ENCODE peak calls at places on chromosomes 3 and 15, in eight cellular contexts. O is IMR-90, G is heart left ventricle, K is right lobe of liver, D is body of pancreas, H is HepG2, E is upper lobe of left lung, T is A549. C is an unnamed sample. For H3K4me1, the result is how much of the 10 kb centered on the place peaks cover.

GRCh38 chr15:35723120-35723707 is 177.2 kb upstream of the DPH6 start:
- ATAC-seq in D (no peak), E (no peak), T (no peak), H (no peak), K (no peak), O (no peak), G (no peak), C (no peak)

GRCh38 chr3:31285808-31286486 is 246.8 kb upstream of the STT3B start:
- ATAC-seq in T (no peak), D (no peak), K (peak), H (peak), E (no peak), O (no peak), G (no peak), C (no peak)

GRCh38 chr3:187943677-187944390 is 198.6 kb upstream of the BCL6 start:
- ATAC-seq in O (peak), D (no peak), T (peak), K (no peak), H (peak), E (peak), G (no peak), C (no peak)

GRCh38 chr15:76140069-76140454 is 80.3 kb downstream of the TMEM266 start:
- ATAC-seq in O (no peak), H (no peak), G (peak), K (peak), T (no peak), D (peak), E (peak), C (no peak)

GRCh38 chr15:48062476-48062875 is 58.3 kb upstream of the SLC24A5 start:
- ATAC-seq in D (no peak), T (no peak), E (no peak), H (no peak), G (no peak), K (no peak), O (peak), C (no peak)

GRCh38 chr15:79903137-79903536 is 6.3 kb upstream of the MTHFS start:
- ATAC-seq in O (no peak), T (no peak), K (no peak), G (no peak), H (no peak), D (no peak), E (no peak), C (no peak)

GRCh38 chr15:38652183-38652794 is 87.7 kb upstream of the RASGRP1 start:
- ATAC-seq in T (no peak), H (no peak), O (no peak), E (no peak), K (no peak), D (no peak), G (no peak), C (no peak)

GRCh38 chr3:18623220-18623619 is 198.1 kb upstream of the SATB1 start:
- ATAC-seq in G (no peak), T (no peak), H (no peak), D (no peak), O (no peak), K (no peak), E (no peak), C (no peak)

DNA sequence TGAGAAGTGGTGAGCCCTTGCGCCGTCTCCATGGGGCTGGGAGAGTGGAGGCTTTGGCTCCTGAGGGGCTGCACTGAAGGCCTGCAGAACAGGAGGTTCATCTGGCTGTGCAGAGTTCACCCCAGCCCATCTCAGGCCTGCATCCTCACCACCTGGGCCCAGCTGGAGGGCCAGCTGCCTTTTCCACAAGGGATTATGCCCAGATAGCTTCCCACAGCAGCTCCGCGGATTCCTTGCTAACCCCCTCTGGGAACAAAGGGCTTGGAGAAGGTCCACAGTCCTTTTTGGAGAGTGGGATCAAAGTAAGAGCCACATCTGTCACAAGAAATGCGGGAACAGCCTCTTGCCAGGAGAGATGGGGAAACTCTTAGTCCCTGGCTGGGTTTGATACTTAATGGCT is 164.6 kb upstream of the RGMA start:
- ATAC-seq in E (no peak), K (no peak), H (no peak), O (no peak), D (no peak), T (no peak), G (peak), C (no peak)
- H3K4me1 ChIP-seq in E (under half), K (under half), H (under half), O (under half), D (under half), T (under half), G (under half), C (under half)

GRCh38 chr3:8501388-8502131 is at the start of gene LMCD1:
- ATAC-seq in K (peak), E (peak), O (peak), T (peak), H (peak), G (peak), D (peak), C (peak)
- TF ChIP-seq POLR2A in K (peak), E (peak), O (peak), T (peak), H (peak), G (no peak), D (peak), C (peak)

GRCh38 chr3:45980819-45981218 is 14.8 kb downstream of the FYCO1 start:
- ATAC-seq in G (no peak), E (no peak), K (no peak), D (no peak), T (no peak), H (no peak), O (peak), C (no peak)
- H3K4me1 ChIP-seq in G (under half), E (under half), K (under half), D (under half), T (under half), H (under half), O (under half), C (under half)

DNA sequence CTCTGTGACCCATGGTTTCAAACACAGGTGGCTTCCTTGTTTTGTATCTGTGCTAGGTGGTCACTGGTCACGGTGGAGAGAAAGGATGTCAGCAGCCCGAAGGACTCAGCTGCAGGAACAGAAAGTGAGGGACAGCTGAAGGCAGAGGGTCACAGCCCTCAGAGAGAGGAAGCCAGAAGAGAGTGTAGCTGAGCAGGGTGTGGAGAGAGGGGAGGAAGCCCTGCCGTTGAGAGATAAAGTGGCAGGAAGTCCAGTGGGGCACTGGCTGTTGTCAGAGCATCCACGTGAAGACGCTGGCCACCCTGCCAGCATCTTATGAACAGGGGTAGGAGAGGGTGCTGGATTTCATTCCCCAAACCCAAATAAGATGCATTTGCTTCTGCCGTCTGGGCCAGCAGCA is 36.9 kb downstream of the LIMD1 start:
- ATAC-seq in H (peak), K (peak), O (no peak), E (peak), T (no peak), D (no peak), G (peak), C (no peak)
- TF ChIP-seq POLR2A in H (no peak), K (no peak), O (no peak), E (no peak), T (no peak), D (no peak), G (no peak), C (no peak)

GRCh38 chr15:90623854-90624253 is 93.3 kb upstream of the BLM start:
- ATAC-seq in H (no peak), K (no peak), D (no peak), O (no peak), E (no peak), T (no peak), G (peak), C (no peak)
- H3K4me1 ChIP-seq in H (under half), K (under half), D (under half), O (under half), E (under half), T (under half), G (under half), C (under half)

GRCh38 chr3:185309309-185309708 is 53.6 kb upstream of the MAP3K13 start:
- ATAC-seq in D (no peak), K (no peak), O (no peak), H (peak), T (no peak), G (no peak), E (no peak), C (no peak)

GRCh38 chr3:185313693-185314246 is 49.2 kb upstream of the MAP3K13 start:
- ATAC-seq in O (no peak), T (no peak), H (peak), G (no peak), K (peak), D (no peak), E (no peak), C (no peak)

GRCh38 chr3:185309795-185310194 is 53.1 kb upstream of the MAP3K13 start:
- ATAC-seq in H (peak), T (no peak), O (no peak), E (no peak), G (no peak), K (no peak), D (no peak), C (no peak)

GRCh38 chr3:185308126-185308754 is 54.4 kb upstream of the EHHADH start:
- ATAC-seq in G (no peak), E (peak), H (peak), T (peak), K (peak), D (peak), O (peak), C (no peak)

GRCh38 chr3:185312006-185312405 is 50.9 kb upstream of the MAP3K13 start:
- ATAC-seq in K (no peak), G (no peak), T (no peak), H (no peak), E (no peak), D (no peak), O (no peak), C (no peak)
- TF ChIP-seq POLR2A in K (no peak), G (no peak), T (no peak), H (no peak), E (no peak), D (no peak), O (no peak), C (no peak)

C was measured in gastroesophageal sphincter.